ENCODE peak calls at places on chromosomes 2 and 18, in eight cellular contexts. One of them, this sample, is unnamed.

GRCh38 chr2:19676770-19677169 is 225.0 kb downstream of the TTC32 start:
- DNase-seq in upper lobe of left lung: no peak
- DNase-seq in nucleus accumbens: no peak
- DNase-seq in heart right ventricle: no peak
- DNase-seq in NCI-H524 treated with DMSO at 0.1 percent for 48 hours: no peak
- DNase-seq in stimulated activated CD4-positive, alpha-beta T cell treated with anti-CD3 and anti-CD28 coated beads, Interleukin-12 subunit alpha, Interleukin-12 subunit beta, amount 100 ng/mL, for 24 hours: no peak
- DNase-seq in effector memory CD4-positive, alpha-beta T cell: no peak
- DNase-seq in posterior cingulate gyrus: no peak
- DNase-seq in this sample: no peak

GRCh38 chr2:165634855-165635254 is 159.2 kb downstream of the GALNT3 start:
- DNase-seq in posterior cingulate gyrus: peak; percentile 57
- DNase-seq in effector memory CD4-positive, alpha-beta T cell: no peak
- DNase-seq in stimulated activated CD4-positive, alpha-beta T cell treated with anti-CD3 and anti-CD28 coated beads, Interleukin-12 subunit alpha, Interleukin-12 subunit beta, amount 100 ng/mL, for 24 hours: no peak
- DNase-seq in NCI-H524 treated with DMSO at 0.1 percent for 48 hours: no peak
- DNase-seq in nucleus accumbens: peak; percentile 73
- DNase-seq in heart right ventricle: peak; percentile 31
- DNase-seq in upper lobe of left lung: peak; percentile 40
- DNase-seq in this sample: no peak

GRCh38 chr2:3529316-3530025 is 10.1 kb upstream of the ADI1 start:
- DNase-seq in effector memory CD4-positive, alpha-beta T cell: no peak
- DNase-seq in nucleus accumbens: no peak
- DNase-seq in upper lobe of left lung: peak; percentile 60
- DNase-seq in stimulated activated CD4-positive, alpha-beta T cell treated with anti-CD3 and anti-CD28 coated beads, Interleukin-12 subunit alpha, Interleukin-12 subunit beta, amount 100 ng/mL, for 24 hours: no peak
- DNase-seq in posterior cingulate gyrus: no peak
- DNase-seq in heart right ventricle: no peak
- DNase-seq in NCI-H524 treated with DMSO at 0.1 percent for 48 hours: no peak
- DNase-seq in this sample: no peak

GRCh38 chr2:129499747-129500146 is 479.7 kb upstream of the RAB6C start:
- DNase-seq in effector memory CD4-positive, alpha-beta T cell: no peak
- DNase-seq in posterior cingulate gyrus: no peak
- DNase-seq in stimulated activated CD4-positive, alpha-beta T cell treated with anti-CD3 and anti-CD28 coated beads, Interleukin-12 subunit alpha, Interleukin-12 subunit beta, amount 100 ng/mL, for 24 hours: no peak
- DNase-seq in NCI-H524 treated with DMSO at 0.1 percent for 48 hours: no peak
- DNase-seq in upper lobe of left lung: no peak
- DNase-seq in nucleus accumbens: no peak
- DNase-seq in heart right ventricle: no peak
- DNase-seq in this sample: no peak

GRCh38 chr2:43092520-43093179 is 133.8 kb downstream of the ZFP36L2 start:
- DNase-seq in upper lobe of left lung: no peak
- DNase-seq in effector memory CD4-positive, alpha-beta T cell: no peak
- DNase-seq in NCI-H524 treated with DMSO at 0.1 percent for 48 hours: no peak
- DNase-seq in posterior cingulate gyrus: no peak
- DNase-seq in heart right ventricle: no peak
- DNase-seq in stimulated activated CD4-positive, alpha-beta T cell treated with anti-CD3 and anti-CD28 coated beads, Interleukin-12 subunit alpha, Interleukin-12 subunit beta, amount 100 ng/mL, for 24 hours: no peak
- DNase-seq in nucleus accumbens: no peak
- DNase-seq in this sample: no peak

GRCh38 chr2:120660771-120661459 is 74.8 kb upstream of the GLI2 start:
- DNase-seq in NCI-H524 treated with DMSO at 0.1 percent for 48 hours: no peak
- DNase-seq in upper lobe of left lung: no peak
- DNase-seq in stimulated activated CD4-positive, alpha-beta T cell treated with anti-CD3 and anti-CD28 coated beads, Interleukin-12 subunit alpha, Interleukin-12 subunit beta, amount 100 ng/mL, for 24 hours: no peak
- DNase-seq in posterior cingulate gyrus: no peak
- DNase-seq in heart right ventricle: peak; percentile 39
- DNase-seq in nucleus accumbens: peak; percentile 3
- DNase-seq in effector memory CD4-positive, alpha-beta T cell: no peak
- DNase-seq in this sample: no peak

GRCh38 chr2:232491139-232491780 is 3.6 kb upstream of the ECEL1 start:
- DNase-seq in nucleus accumbens: no peak
- DNase-seq in stimulated activated CD4-positive, alpha-beta T cell treated with anti-CD3 and anti-CD28 coated beads, Interleukin-12 subunit alpha, Interleukin-12 subunit beta, amount 100 ng/mL, for 24 hours: no peak
- DNase-seq in heart right ventricle: no peak
- DNase-seq in NCI-H524 treated with DMSO at 0.1 percent for 48 hours: no peak
- DNase-seq in effector memory CD4-positive, alpha-beta T cell: no peak
- DNase-seq in upper lobe of left lung: no peak
- DNase-seq in posterior cingulate gyrus: no peak
- DNase-seq in this sample: no peak

GRCh38 chr2:239150125-239151011 is 250.5 kb downstream of the HDAC4 start:
- DNase-seq in stimulated activated CD4-positive, alpha-beta T cell treated with anti-CD3 and anti-CD28 coated beads, Interleukin-12 subunit alpha, Interleukin-12 subunit beta, amount 100 ng/mL, for 24 hours: no peak
- DNase-seq in upper lobe of left lung: no peak
- DNase-seq in posterior cingulate gyrus: no peak
- DNase-seq in effector memory CD4-positive, alpha-beta T cell: peak; percentile 16
- DNase-seq in nucleus accumbens: no peak
- DNase-seq in NCI-H524 treated with DMSO at 0.1 percent for 48 hours: no peak
- DNase-seq in heart right ventricle: no peak
- DNase-seq in this sample: no peak

GRCh38 chr2:239302808-239303557 is 97.8 kb downstream of the HDAC4 start:
- DNase-seq in posterior cingulate gyrus: no peak
- DNase-seq in upper lobe of left lung: peak; percentile 77
- DNase-seq in heart right ventricle: no peak
- DNase-seq in stimulated activated CD4-positive, alpha-beta T cell treated with anti-CD3 and anti-CD28 coated beads, Interleukin-12 subunit alpha, Interleukin-12 subunit beta, amount 100 ng/mL, for 24 hours: no peak
- DNase-seq in nucleus accumbens: no peak
- DNase-seq in effector memory CD4-positive, alpha-beta T cell: no peak
- DNase-seq in NCI-H524 treated with DMSO at 0.1 percent for 48 hours: no peak
- DNase-seq in this sample: peak; percentile 26

GRCh38 chr2:223688094-223688835 is 86.1 kb upstream of the SCG2 start:
- DNase-seq in stimulated activated CD4-positive, alpha-beta T cell treated with anti-CD3 and anti-CD28 coated beads, Interleukin-12 subunit alpha, Interleukin-12 subunit beta, amount 100 ng/mL, for 24 hours: no peak
- DNase-seq in nucleus accumbens: no peak
- DNase-seq in heart right ventricle: no peak
- DNase-seq in NCI-H524 treated with DMSO at 0.1 percent for 48 hours: peak; percentile 66
- DNase-seq in posterior cingulate gyrus: no peak
- DNase-seq in effector memory CD4-positive, alpha-beta T cell: no peak
- DNase-seq in upper lobe of left lung: no peak
- DNase-seq in this sample: no peak

GRCh38 chr18:32937007-32937540 is 164.3 kb upstream of the KLHL14 start:
- DNase-seq in upper lobe of left lung: no peak
- DNase-seq in nucleus accumbens: no peak
- DNase-seq in stimulated activated CD4-positive, alpha-beta T cell treated with anti-CD3 and anti-CD28 coated beads, Interleukin-12 subunit alpha, Interleukin-12 subunit beta, amount 100 ng/mL, for 24 hours: no peak
- DNase-seq in posterior cingulate gyrus: no peak
- DNase-seq in effector memory CD4-positive, alpha-beta T cell: no peak
- DNase-seq in NCI-H524 treated with DMSO at 0.1 percent for 48 hours: no peak
- DNase-seq in heart right ventricle: no peak
- DNase-seq in this sample: no peak

GRCh38 chr2:188870289-188870688 is 103.9 kb upstream of the COL3A1 start:
- DNase-seq in nucleus accumbens: no peak
- DNase-seq in posterior cingulate gyrus: no peak
- DNase-seq in upper lobe of left lung: no peak
- DNase-seq in effector memory CD4-positive, alpha-beta T cell: no peak
- DNase-seq in NCI-H524 treated with DMSO at 0.1 percent for 48 hours: no peak
- DNase-seq in heart right ventricle: no peak
- DNase-seq in stimulated activated CD4-positive, alpha-beta T cell treated with anti-CD3 and anti-CD28 coated beads, Interleukin-12 subunit alpha, Interleukin-12 subunit beta, amount 100 ng/mL, for 24 hours: no peak
- DNase-seq in this sample: no peak

GRCh38 chr18:5057348-5058012 is 139.6 kb downstream of the AKAIN1 start:
- DNase-seq in stimulated activated CD4-positive, alpha-beta T cell treated with anti-CD3 and anti-CD28 coated beads, Interleukin-12 subunit alpha, Interleukin-12 subunit beta, amount 100 ng/mL, for 24 hours: peak; percentile 16
- DNase-seq in upper lobe of left lung: no peak
- DNase-seq in NCI-H524 treated with DMSO at 0.1 percent for 48 hours: peak; percentile 84
- DNase-seq in posterior cingulate gyrus: peak; percentile 24
- DNase-seq in nucleus accumbens: peak; percentile 4
- DNase-seq in effector memory CD4-positive, alpha-beta T cell: peak; percentile 3
- DNase-seq in heart right ventricle: peak; percentile 29
- DNase-seq in this sample: peak; percentile 25

GRCh38 chr18:58034370-58034769 is 9.7 kb upstream of the NEDD4L start:
- DNase-seq in upper lobe of left lung: no peak
- DNase-seq in posterior cingulate gyrus: no peak
- DNase-seq in NCI-H524 treated with DMSO at 0.1 percent for 48 hours: no peak
- DNase-seq in effector memory CD4-positive, alpha-beta T cell: no peak
- DNase-seq in heart right ventricle: no peak
- DNase-seq in stimulated activated CD4-positive, alpha-beta T cell treated with anti-CD3 and anti-CD28 coated beads, Interleukin-12 subunit alpha, Interleukin-12 subunit beta, amount 100 ng/mL, for 24 hours: no peak
- DNase-seq in nucleus accumbens: no peak
- DNase-seq in this sample: no peak

GRCh38 chr2:217837001-217837491 is 165.7 kb downstream of the TNS1 start:
- DNase-seq in posterior cingulate gyrus: peak; percentile 48
- DNase-seq in effector memory CD4-positive, alpha-beta T cell: no peak
- DNase-seq in heart right ventricle: peak; percentile 81
- DNase-seq in nucleus accumbens: peak; percentile 36
- DNase-seq in upper lobe of left lung: peak; percentile 84
- DNase-seq in stimulated activated CD4-positive, alpha-beta T cell treated with anti-CD3 and anti-CD28 coated beads, Interleukin-12 subunit alpha, Interleukin-12 subunit beta, amount 100 ng/mL, for 24 hours: no peak
- DNase-seq in NCI-H524 treated with DMSO at 0.1 percent for 48 hours: no peak
- DNase-seq in this sample: no peak

GRCh38 chr2:25049422-25049821 is 7.5 kb downstream of the EFR3B start:
- DNase-seq in NCI-H524 treated with DMSO at 0.1 percent for 48 hours: no peak
- DNase-seq in stimulated activated CD4-positive, alpha-beta T cell treated with anti-CD3 and anti-CD28 coated beads, Interleukin-12 subunit alpha, Interleukin-12 subunit beta, amount 100 ng/mL, for 24 hours: no peak
- DNase-seq in heart right ventricle: no peak
- DNase-seq in upper lobe of left lung: no peak
- DNase-seq in posterior cingulate gyrus: no peak
- DNase-seq in effector memory CD4-positive, alpha-beta T cell: no peak
- DNase-seq in nucleus accumbens: no peak
- DNase-seq in this sample: no peak

GRCh38 chr2:15584316-15584715 is 7.4 kb upstream of the DDX1 start:
- DNase-seq in heart right ventricle: no peak
- DNase-seq in posterior cingulate gyrus: no peak
- DNase-seq in nucleus accumbens: no peak
- DNase-seq in stimulated activated CD4-positive, alpha-beta T cell treated with anti-CD3 and anti-CD28 coated beads, Interleukin-12 subunit alpha, Interleukin-12 subunit beta, amount 100 ng/mL, for 24 hours: no peak
- DNase-seq in upper lobe of left lung: no peak
- DNase-seq in effector memory CD4-positive, alpha-beta T cell: no peak
- DNase-seq in NCI-H524 treated with DMSO at 0.1 percent for 48 hours: no peak
- DNase-seq in this sample: no peak

GRCh38 chr2:47241715-47242114 is 86.6 kb upstream of the STPG4 start:
- DNase-seq in effector memory CD4-positive, alpha-beta T cell: no peak
- DNase-seq in NCI-H524 treated with DMSO at 0.1 percent for 48 hours: no peak
- DNase-seq in posterior cingulate gyrus: no peak
- DNase-seq in upper lobe of left lung: no peak
- DNase-seq in nucleus accumbens: no peak
- DNase-seq in heart right ventricle: no peak
- DNase-seq in stimulated activated CD4-positive, alpha-beta T cell treated with anti-CD3 and anti-CD28 coated beads, Interleukin-12 subunit alpha, Interleukin-12 subunit beta, amount 100 ng/mL, for 24 hours: no peak
- DNase-seq in this sample: no peak

GRCh38 chr2:15800489-15801329 is 139.6 kb upstream of the MYCN start:
- DNase-seq in effector memory CD4-positive, alpha-beta T cell: no peak
- DNase-seq in NCI-H524 treated with DMSO at 0.1 percent for 48 hours: no peak
- DNase-seq in nucleus accumbens: peak; percentile 89
- DNase-seq in posterior cingulate gyrus: peak; percentile 74
- DNase-seq in heart right ventricle: no peak
- DNase-seq in upper lobe of left lung: peak; percentile 38
- DNase-seq in stimulated activated CD4-positive, alpha-beta T cell treated with anti-CD3 and anti-CD28 coated beads, Interleukin-12 subunit alpha, Interleukin-12 subunit beta, amount 100 ng/mL, for 24 hours: no peak
- DNase-seq in this sample: no peak

GRCh38 chr2:39265315-39265714 is 21.5 kb upstream of the CDKL4 start:
- DNase-seq in effector memory CD4-positive, alpha-beta T cell: no peak
- DNase-seq in stimulated activated CD4-positive, alpha-beta T cell treated with anti-CD3 and anti-CD28 coated beads, Interleukin-12 subunit alpha, Interleukin-12 subunit beta, amount 100 ng/mL, for 24 hours: no peak
- DNase-seq in posterior cingulate gyrus: no peak
- DNase-seq in upper lobe of left lung: no peak
- DNase-seq in heart right ventricle: no peak
- DNase-seq in NCI-H524 treated with DMSO at 0.1 percent for 48 hours: no peak
- DNase-seq in nucleus accumbens: no peak
- DNase-seq in this sample: no peak

GRCh38 chr2:172094319-172095145 is 8.2 kb downstream of the DLX2 start:
- DNase-seq in upper lobe of left lung: peak; percentile 85
- DNase-seq in NCI-H524 treated with DMSO at 0.1 percent for 48 hours: no peak
- DNase-seq in nucleus accumbens: no peak
- DNase-seq in posterior cingulate gyrus: no peak
- DNase-seq in stimulated activated CD4-positive, alpha-beta T cell treated with anti-CD3 and anti-CD28 coated beads, Interleukin-12 subunit alpha, Interleukin-12 subunit beta, amount 100 ng/mL, for 24 hours: no peak
- DNase-seq in effector memory CD4-positive, alpha-beta T cell: no peak
- DNase-seq in heart right ventricle: peak; percentile 13
- DNase-seq in this sample: peak; percentile 28

GRCh38 chr18:59959079-59959478 is 59.3 kb downstream of the PMAIP1 start:
- DNase-seq in heart right ventricle: no peak
- DNase-seq in upper lobe of left lung: no peak
- DNase-seq in effector memory CD4-positive, alpha-beta T cell: no peak
- DNase-seq in stimulated activated CD4-positive, alpha-beta T cell treated with anti-CD3 and anti-CD28 coated beads, Interleukin-12 subunit alpha, Interleukin-12 subunit beta, amount 100 ng/mL, for 24 hours: no peak
- DNase-seq in posterior cingulate gyrus: no peak
- DNase-seq in nucleus accumbens: no peak
- DNase-seq in NCI-H524 treated with DMSO at 0.1 percent for 48 hours: no peak
- DNase-seq in this sample: no peak

GRCh38 chr2:121287146-121287798 is 2.3 kb upstream of the TFCP2L1 start:
- DNase-seq in upper lobe of left lung: no peak
- DNase-seq in stimulated activated CD4-positive, alpha-beta T cell treated with anti-CD3 and anti-CD28 coated beads, Interleukin-12 subunit alpha, Interleukin-12 subunit beta, amount 100 ng/mL, for 24 hours: no peak
- DNase-seq in posterior cingulate gyrus: no peak
- DNase-seq in NCI-H524 treated with DMSO at 0.1 percent for 48 hours: no peak
- DNase-seq in effector memory CD4-positive, alpha-beta T cell: no peak
- DNase-seq in nucleus accumbens: no peak
- DNase-seq in heart right ventricle: no peak
- DNase-seq in this sample: peak; percentile 21

GRCh38 chr2:109710505-109711229 is 83.4 kb upstream of the RGPD5 start:
- DNase-seq in nucleus accumbens: no peak
- DNase-seq in effector memory CD4-positive, alpha-beta T cell: no peak
- DNase-seq in stimulated activated CD4-positive, alpha-beta T cell treated with anti-CD3 and anti-CD28 coated beads, Interleukin-12 subunit alpha, Interleukin-12 subunit beta, amount 100 ng/mL, for 24 hours: no peak
- DNase-seq in NCI-H524 treated with DMSO at 0.1 percent for 48 hours: no peak
- DNase-seq in heart right ventricle: no peak
- DNase-seq in upper lobe of left lung: no peak
- DNase-seq in posterior cingulate gyrus: no peak
- DNase-seq in this sample: no peak

GRCh38 chr2:43084699-43085091 is 141.7 kb downstream of the ZFP36L2 start:
- DNase-seq in posterior cingulate gyrus: no peak
- DNase-seq in upper lobe of left lung: no peak
- DNase-seq in nucleus accumbens: no peak
- DNase-seq in NCI-H524 treated with DMSO at 0.1 percent for 48 hours: no peak
- DNase-seq in heart right ventricle: peak; percentile 71
- DNase-seq in effector memory CD4-positive, alpha-beta T cell: no peak
- DNase-seq in stimulated activated CD4-positive, alpha-beta T cell treated with anti-CD3 and anti-CD28 coated beads, Interleukin-12 subunit alpha, Interleukin-12 subunit beta, amount 100 ng/mL, for 24 hours: no peak
- DNase-seq in this sample: no peak

GRCh38 chr2:69381337-69381737 is 5.7 kb downstream of the GFPT1 start:
- DNase-seq in posterior cingulate gyrus: no peak
- DNase-seq in stimulated activated CD4-positive, alpha-beta T cell treated with anti-CD3 and anti-CD28 coated beads, Interleukin-12 subunit alpha, Interleukin-12 subunit beta, amount 100 ng/mL, for 24 hours: no peak
- DNase-seq in heart right ventricle: no peak
- DNase-seq in effector memory CD4-positive, alpha-beta T cell: no peak
- DNase-seq in NCI-H524 treated with DMSO at 0.1 percent for 48 hours: no peak
- DNase-seq in nucleus accumbens: no peak
- DNase-seq in upper lobe of left lung: no peak
- DNase-seq in this sample: no peak

GRCh38 chr18:25713104-25713503 is 361.1 kb upstream of the ZNF521 start:
- DNase-seq in nucleus accumbens: no peak
- DNase-seq in NCI-H524 treated with DMSO at 0.1 percent for 48 hours: no peak
- DNase-seq in upper lobe of left lung: no peak
- DNase-seq in posterior cingulate gyrus: no peak
- DNase-seq in stimulated activated CD4-positive, alpha-beta T cell treated with anti-CD3 and anti-CD28 coated beads, Interleukin-12 subunit alpha, Interleukin-12 subunit beta, amount 100 ng/mL, for 24 hours: no peak
- DNase-seq in heart right ventricle: no peak
- DNase-seq in effector memory CD4-positive, alpha-beta T cell: no peak
- DNase-seq in this sample: no peak

GRCh38 chr2:11850082-11850481 is 103.7 kb downstream of the LPIN1 start:
- DNase-seq in stimulated activated CD4-positive, alpha-beta T cell treated with anti-CD3 and anti-CD28 coated beads, Interleukin-12 subunit alpha, Interleukin-12 subunit beta, amount 100 ng/mL, for 24 hours: no peak
- DNase-seq in posterior cingulate gyrus: peak; percentile 78
- DNase-seq in nucleus accumbens: peak; percentile 85
- DNase-seq in heart right ventricle: no peak
- DNase-seq in effector memory CD4-positive, alpha-beta T cell: no peak
- DNase-seq in upper lobe of left lung: peak; percentile 81
- DNase-seq in NCI-H524 treated with DMSO at 0.1 percent for 48 hours: no peak
- DNase-seq in this sample: no peak

GRCh38 chr2:158211516-158211915 is 109.8 kb downstream of the UPP2 start:
- DNase-seq in nucleus accumbens: no peak
- DNase-seq in posterior cingulate gyrus: no peak
- DNase-seq in heart right ventricle: no peak
- DNase-seq in upper lobe of left lung: no peak
- DNase-seq in stimulated activated CD4-positive, alpha-beta T cell treated with anti-CD3 and anti-CD28 coated beads, Interleukin-12 subunit alpha, Interleukin-12 subunit beta, amount 100 ng/mL, for 24 hours: no peak
- DNase-seq in effector memory CD4-positive, alpha-beta T cell: no peak
- DNase-seq in NCI-H524 treated with DMSO at 0.1 percent for 48 hours: no peak
- DNase-seq in this sample: no peak

GRCh38 chr2:8445580-8445979 is 236.3 kb upstream of the ID2 start:
- DNase-seq in posterior cingulate gyrus: no peak
- DNase-seq in NCI-H524 treated with DMSO at 0.1 percent for 48 hours: no peak
- DNase-seq in effector memory CD4-positive, alpha-beta T cell: no peak
- DNase-seq in upper lobe of left lung: no peak
- DNase-seq in heart right ventricle: no peak
- DNase-seq in nucleus accumbens: no peak
- DNase-seq in stimulated activated CD4-positive, alpha-beta T cell treated with anti-CD3 and anti-CD28 coated beads, Interleukin-12 subunit alpha, Interleukin-12 subunit beta, amount 100 ng/mL, for 24 hours: no peak
- DNase-seq in this sample: no peak